ENCODE peak calls at places on chromosomes 3 and 15, in ten cellular contexts. V, M, C, Y, P, U, T, B, S and R are unnamed samples.

GRCh38 chr15:66901336-66902100 is 163.9 kb upstream of the SMAD3 start:
- DNase-seq in V (peak), M (no peak), C (peak), Y (no peak), P (no peak), U (no peak), T (peak), B (no peak), S (peak), R (no peak)

GRCh38 chr3:53196575-53197407 is 35.8 kb downstream of the PRKCD start:
- DNase-seq in V (peak), M (no peak), C (peak), Y (peak), P (no peak), U (no peak), T (peak), B (no peak), S (peak), R (peak)

GRCh38 chr3:13407926-13408325 is 12.2 kb downstream of the NUP210 start:
- DNase-seq in V (no peak), M (no peak), C (no peak), Y (no peak), P (no peak), U (no peak), T (no peak), B (no peak), S (no peak), R (no peak)

GRCh38 chr15:96276438-96277210 is 53.9 kb upstream of the NR2F2 start:
- DNase-seq in V (peak), M (no peak), C (peak), Y (no peak), P (no peak), U (no peak), T (peak), B (no peak), S (peak), R (no peak)

GRCh38 chr15:63372018-63372705 is 9.5 kb downstream of the CA12 start:
- DNase-seq in V (peak), M (no peak), C (peak), Y (no peak), P (peak), U (no peak), T (peak), B (no peak), S (peak), R (no peak)

GRCh38 chr3:23809294-23809693 is 3.5 kb downstream of the UBE2E1 start:
- DNase-seq in V (peak), M (no peak), C (no peak), Y (no peak), P (no peak), U (no peak), T (no peak), B (no peak), S (no peak), R (no peak)

GRCh38 chr3:187767266-187768032 is 22.2 kb upstream of the BCL6 start:
- DNase-seq in V (peak), M (no peak), C (peak), Y (no peak), P (no peak), U (no peak), T (peak), B (no peak), S (peak), R (no peak)

GRCh38 chr15:94066811-94067210 is 164.6 kb upstream of the MCTP2 start:
- DNase-seq in V (no peak), M (no peak), C (no peak), Y (no peak), P (no peak), U (no peak), T (no peak), B (no peak), S (no peak), R (no peak)

GRCh38 chr3:134357914-134358811 is 16.1 kb downstream of the AMOTL2 start:
- DNase-seq in V (peak), M (no peak), C (peak), Y (no peak), P (no peak), U (peak), T (peak), B (no peak), S (peak), R (no peak)

GRCh38 chr3:52041118-52041847 is 15.1 kb downstream of the DUSP7 start:
- DNase-seq in V (no peak), M (no peak), C (no peak), Y (no peak), P (no peak), U (no peak), T (no peak), B (no peak), S (no peak), R (no peak)

GRCh38 chr3:188658606-188659005 is 504.6 kb downstream of the LPP start:
- DNase-seq in V (no peak), M (no peak), C (no peak), Y (no peak), P (no peak), U (no peak), T (no peak), B (no peak), S (no peak), R (no peak)

GRCh38 chr15:36888018-36888992 is 212.0 kb downstream of the MEIS2 start:
- DNase-seq in V (no peak), M (no peak), C (no peak), Y (no peak), P (no peak), U (no peak), T (peak), B (peak), S (peak), R (no peak)

GRCh38 chr3:134955874-134956273 is 160.8 kb downstream of the EPHB1 start:
- DNase-seq in V (no peak), M (no peak), C (no peak), Y (no peak), P (no peak), U (no peak), T (no peak), B (no peak), S (no peak), R (no peak)

GRCh38 chr3:187747506-187747905 is 2.2 kb upstream of the BCL6 start:
- DNase-seq in V (no peak), M (no peak), C (no peak), Y (no peak), P (no peak), U (no peak), T (no peak), B (no peak), S (no peak), R (no peak)

GRCh38 chr15:73030280-73030679 is 22.0 kb upstream of the NEO1 start:
- DNase-seq in V (no peak), M (no peak), C (no peak), Y (no peak), P (no peak), U (no peak), T (no peak), B (no peak), S (no peak), R (no peak)

GRCh38 chr3:27794211-27794610 is 72.1 kb upstream of the EOMES start:
- DNase-seq in V (peak), M (no peak), C (no peak), Y (no peak), P (no peak), U (no peak), T (no peak), B (no peak), S (no peak), R (no peak)

GRCh38 chr3:6416049-6416661 is 444.8 kb upstream of the GRM7 start:
- DNase-seq in V (no peak), M (no peak), C (no peak), Y (no peak), P (no peak), U (no peak), T (no peak), B (no peak), S (no peak), R (no peak)

GRCh38 chr3:71695000-71695482 is 30.2 kb downstream of the EIF4E3 start:
- DNase-seq in V (no peak), M (no peak), C (peak), Y (no peak), P (no peak), U (no peak), T (no peak), B (no peak), S (no peak), R (no peak)

GRCh38 chr3:133464573-133464972 is 64.7 kb downstream of the BFSP2 start:
- DNase-seq in V (peak), M (no peak), C (peak), Y (no peak), P (no peak), U (no peak), T (peak), B (no peak), S (peak), R (no peak)

GRCh38 chr3:33299395-33300081 is 22.3 kb downstream of the FBXL2 start:
- DNase-seq in V (peak), M (no peak), C (peak), Y (no peak), P (no peak), U (no peak), T (peak), B (no peak), S (peak), R (no peak)
- H3K4me3 ChIP-seq in V (no peak), M (no peak), C (peak), Y (no peak), P (no peak), U (no peak), T (no peak), B (no peak), S (no peak), R (no peak)

GRCh38 chr15:76310470-76311070 is 699 bp downstream of the ETFA start:
- DNase-seq in V (no peak), M (no peak), C (no peak), Y (no peak), P (no peak), U (no peak), T (peak), B (no peak), S (peak), R (no peak)
- H3K4me3 ChIP-seq in V (peak), M (peak), C (peak), Y (peak), P (peak), U (peak), T (peak), B (peak), S (peak), R (peak)

GRCh38 chr15:53979051-53979788 is 979 bp downstream of the UNC13C start:
- DNase-seq in V (no peak), M (no peak), C (no peak), Y (no peak), P (no peak), U (no peak), T (no peak), B (no peak), S (no peak), R (no peak)

GRCh38 chr15:53976844-53977392 is 1.3 kb upstream of the UNC13C start:
- DNase-seq in V (peak), M (no peak), C (no peak), Y (no peak), P (no peak), U (no peak), T (no peak), B (peak), S (no peak), R (no peak)

GRCh38 chr15:53982281-53982680 is 4.0 kb downstream of the UNC13C start:
- DNase-seq in V (no peak), M (no peak), C (no peak), Y (no peak), P (no peak), U (no peak), T (no peak), B (no peak), S (no peak), R (no peak)

GRCh38 chr15:53974813-53975212 is 3.4 kb upstream of the UNC13C start:
- DNase-seq in V (no peak), M (no peak), C (no peak), Y (no peak), P (no peak), U (no peak), T (no peak), B (no peak), S (no peak), R (no peak)

DNA sequence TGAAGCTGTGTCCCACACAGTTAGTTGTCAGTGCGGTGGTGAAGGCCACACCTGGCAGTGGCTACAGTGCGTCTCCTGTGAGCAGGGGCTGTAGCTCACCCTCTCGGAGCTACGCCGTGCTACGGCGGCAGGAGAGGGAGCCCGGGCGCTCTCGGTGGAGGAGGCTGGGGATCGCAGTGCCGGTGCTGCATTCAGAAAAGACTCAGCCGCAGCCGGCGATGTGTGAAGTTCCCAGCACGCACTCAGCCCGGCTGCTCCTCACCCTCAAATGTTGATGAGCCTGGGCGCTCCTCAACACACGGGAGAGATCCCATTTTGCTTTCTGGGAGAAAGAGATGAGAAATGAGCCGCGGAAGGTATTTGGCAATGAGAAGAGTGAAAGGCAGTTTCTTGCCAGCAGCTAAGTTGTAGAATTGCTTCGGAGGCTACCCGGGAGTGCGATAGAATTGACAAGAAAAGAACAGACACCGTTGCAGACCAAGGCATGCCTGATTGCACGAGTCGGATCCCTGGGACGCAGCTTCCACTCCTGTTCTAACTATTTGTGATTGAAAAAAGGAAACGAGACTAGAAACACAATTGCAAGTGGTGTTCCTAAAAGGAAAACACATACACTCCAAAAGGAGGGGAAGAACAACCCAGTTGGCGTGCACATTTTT is at the start of gene UNC13C:
- DNase-seq in V (peak), M (no peak), C (no peak), Y (no peak), P (no peak), U (no peak), T (no peak), B (peak), S (no peak), R (no peak)
- H3K4me3 ChIP-seq in V (peak), M (no peak), C (no peak), Y (peak), P (peak), U (peak), T (no peak), B (peak), S (no peak), R (no peak)

GRCh38 chr3:190040145-190040544 is 80.6 kb downstream of the P3H2 start:
- DNase-seq in V (no peak), M (no peak), C (no peak), Y (no peak), P (no peak), U (no peak), T (no peak), B (no peak), S (no peak), R (no peak)

GRCh38 chr3:190038050-190038631 is 82.6 kb downstream of the P3H2 start:
- DNase-seq in V (peak), M (no peak), C (peak), Y (no peak), P (no peak), U (no peak), T (peak), B (peak), S (peak), R (no peak)

GRCh38 chr3:190044142-190044541 is 76.6 kb downstream of the P3H2 start:
- DNase-seq in V (no peak), M (no peak), C (peak), Y (no peak), P (no peak), U (no peak), T (peak), B (no peak), S (peak), R (no peak)

GRCh38 chr3:190044974-190045373 is 75.7 kb downstream of the P3H2 start:
- DNase-seq in V (no peak), M (no peak), C (no peak), Y (no peak), P (no peak), U (no peak), T (no peak), B (no peak), S (no peak), R (no peak)

GRCh38 chr3:190041333-190042041 is 79.2 kb downstream of the P3H2 start:
- DNase-seq in V (no peak), M (no peak), C (peak), Y (no peak), P (no peak), U (peak), T (peak), B (no peak), S (peak), R (no peak)
- H3K4me3 ChIP-seq in V (no peak), M (no peak), C (no peak), Y (no peak), P (no peak), U (no peak), T (no peak), B (no peak), S (no peak), R (no peak)

DNA sequence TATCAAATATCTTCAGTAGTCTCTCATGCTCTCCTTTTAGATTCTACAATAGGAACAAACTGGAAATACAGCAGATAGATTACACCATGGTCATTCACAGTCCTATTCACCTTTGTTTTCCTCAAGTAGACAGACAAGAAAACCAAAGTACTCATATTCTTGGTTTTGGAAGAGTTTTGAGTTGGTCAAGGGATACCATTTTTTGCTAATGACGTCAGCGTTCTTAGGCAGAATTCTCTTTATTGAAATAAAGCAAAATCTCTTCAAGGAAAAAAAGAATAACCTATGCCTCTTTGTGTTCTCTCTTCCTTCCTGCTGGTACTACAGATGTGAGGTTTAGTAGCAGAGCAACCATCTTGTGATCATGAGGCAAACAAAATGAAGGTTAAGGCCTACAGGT is 268.3 kb upstream of the PDZRN3 start:
- DNase-seq in V (no peak), M (no peak), C (no peak), Y (no peak), P (no peak), U (no peak), T (no peak), B (no peak), S (no peak), R (no peak)
- H3K4me3 ChIP-seq in V (no peak), M (no peak), C (no peak), Y (no peak), P (no peak), U (no peak), T (no peak), B (no peak), S (no peak), R (no peak)

GRCh38 chr15:58793862-58794261 is 22.8 kb downstream of the MINDY2 start:
- DNase-seq in V (peak), M (no peak), C (no peak), Y (no peak), P (no peak), U (no peak), T (peak), B (no peak), S (no peak), R (no peak)
- H3K4me3 ChIP-seq in V (no peak), M (no peak), C (no peak), Y (no peak), P (no peak), U (no peak), T (no peak), B (no peak), S (no peak), R (no peak)

DNA sequence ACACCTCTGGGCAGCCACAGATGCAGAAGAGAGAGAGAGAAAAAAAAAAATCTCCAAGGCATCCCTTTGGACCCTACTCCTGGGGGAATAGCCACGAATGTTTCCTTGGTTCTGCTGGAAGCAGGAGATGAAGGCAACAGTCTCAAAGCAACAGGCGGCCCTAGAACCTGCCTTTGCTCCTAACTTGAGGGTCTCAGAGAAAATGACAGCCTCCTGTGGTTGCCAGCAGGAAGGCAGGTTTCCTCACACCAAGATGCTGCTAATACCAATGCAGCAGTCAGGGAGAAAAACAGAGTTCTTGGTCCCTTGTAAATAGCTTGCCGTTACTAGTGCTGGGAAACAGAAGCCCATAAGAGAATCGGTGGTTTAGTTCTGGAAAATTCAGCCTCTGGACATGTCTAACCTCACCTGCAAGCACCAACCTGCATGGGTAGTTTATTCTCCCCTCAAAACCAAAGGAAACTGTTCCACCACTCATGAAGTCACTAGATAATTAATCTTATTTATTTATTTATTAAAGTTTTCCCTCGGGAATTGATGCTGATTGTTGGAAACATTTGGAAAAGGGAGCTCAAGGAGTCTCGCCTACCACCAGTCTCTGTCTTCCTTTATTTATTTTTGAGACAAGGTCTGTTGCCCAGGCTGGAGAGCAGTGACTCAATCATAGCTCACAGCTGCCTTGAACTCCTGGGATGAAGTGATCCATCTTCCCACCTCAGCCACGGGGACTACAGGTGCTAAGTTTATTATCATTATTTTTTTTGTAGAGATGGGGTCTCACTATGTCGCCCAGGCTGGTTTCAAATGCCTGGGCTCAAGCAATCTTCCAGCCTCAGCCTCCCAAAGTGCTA is 872 bp upstream of the FRMD4B start:
- DNase-seq in V (peak), M (no peak), C (no peak), Y (no peak), P (no peak), U (no peak), T (no peak), B (no peak), S (no peak), R (no peak)
- H3K4me3 ChIP-seq in V (no peak), M (no peak), C (no peak), Y (peak), P (peak), U (peak), T (no peak), B (peak), S (no peak), R (no peak)

GRCh38 chr3:32816439-32817194 is 1.2 kb upstream of the TRIM71 start:
- DNase-seq in V (no peak), M (no peak), C (no peak), Y (no peak), P (no peak), U (peak), T (peak), B (peak), S (peak), R (peak)
- H3K4me3 ChIP-seq in V (no peak), M (no peak), C (peak), Y (peak), P (peak), U (peak), T (no peak), B (peak), S (peak), R (no peak)